ENCODE peak calls at places on chromosomes 12 and 14, in eight cellular contexts. F is aorta, Z is lower lobe of right lung, X is left ventricle myocardium inferior, D is GM12878, O is DND-41, A is substantia nigra, H is heart right ventricle. G is an unnamed sample.

GRCh38 chr12:62957233-62957953 is 22.4 kb upstream of the PPM1H start:
- DNase-seq in F (no peak), Z (no peak), X (no peak), D (no peak), O (no peak), A (no peak), H (no peak), G (no peak)

GRCh38 chr14:99924379-99924778 is 131.2 kb downstream of the EML1 start:
- DNase-seq in F (no peak), Z (no peak), X (no peak), D (no peak), O (no peak), A (no peak), H (no peak), G (no peak)

GRCh38 chr14:63922696-63923421 is 70.1 kb downstream of the SYNE2 start:
- DNase-seq in F (no peak), Z (peak), X (no peak), D (no peak), O (no peak), A (no peak), H (no peak), G (no peak)

GRCh38 chr12:132178801-132179401 is 34.6 kb downstream of the NOC4L start:
- DNase-seq in F (peak), Z (no peak), X (no peak), D (no peak), O (no peak), A (no peak), H (peak), G (peak)

GRCh38 chr12:78442454-78442801 is 422.1 kb upstream of the SYT1 start:
- DNase-seq in F (no peak), Z (no peak), X (no peak), D (no peak), O (no peak), A (no peak), H (no peak), G (no peak)

GRCh38 chr14:90544971-90545370 is 148.1 kb downstream of the CALM1 start:
- DNase-seq in F (peak), Z (peak), X (no peak), D (no peak), O (no peak), A (no peak), H (no peak), G (no peak)

GRCh38 chr12:121050725-121051124 is 11.7 kb upstream of the OASL start:
- DNase-seq in F (no peak), Z (no peak), X (no peak), D (no peak), O (no peak), A (no peak), H (no peak), G (no peak)

GRCh38 chr12:57793920-57794319 is 11.3 kb downstream of the TSFM start:
- DNase-seq in F (no peak), Z (no peak), X (no peak), D (no peak), O (no peak), A (no peak), H (no peak), G (no peak)

GRCh38 chr12:93043877-93044209 is 114.7 kb upstream of the EEA1 start:
- DNase-seq in F (no peak), Z (no peak), X (no peak), D (no peak), O (no peak), A (no peak), H (no peak), G (no peak)

GRCh38 chr14:21436567-21437062 is 19.3 kb downstream of the CHD8 start:
- DNase-seq in F (no peak), Z (no peak), X (no peak), D (no peak), O (no peak), A (no peak), H (no peak), G (no peak)

GRCh38 chr12:103561174-103561573 is 25.9 kb upstream of the STAB2 start:
- DNase-seq in F (no peak), Z (no peak), X (no peak), D (no peak), O (no peak), A (no peak), H (no peak), G (no peak)

GRCh38 chr12:66859751-66860440 is 181.0 kb upstream of the GRIP1 start:
- DNase-seq in F (no peak), Z (no peak), X (no peak), D (no peak), O (no peak), A (no peak), H (no peak), G (no peak)

GRCh38 chr12:131137836-131138637 is 184.3 kb downstream of the ADGRD1 start:
- DNase-seq in F (no peak), Z (no peak), X (no peak), D (no peak), O (no peak), A (no peak), H (no peak), G (no peak)

GRCh38 chr14:102803139-102803538 is 25.9 kb downstream of the TRAF3 start:
- DNase-seq in F (no peak), Z (no peak), X (no peak), D (no peak), O (no peak), A (no peak), H (no peak), G (no peak)

GRCh38 chr14:102806447-102806846 is 29.2 kb downstream of the TRAF3 start:
- DNase-seq in F (no peak), Z (no peak), X (no peak), D (no peak), O (no peak), A (no peak), H (no peak), G (no peak)

GRCh38 chr14:102804858-102805257 is 27.6 kb downstream of the TRAF3 start:
- DNase-seq in F (no peak), Z (no peak), X (no peak), D (no peak), O (no peak), A (no peak), H (no peak), G (no peak)

GRCh38 chr14:102805941-102806340 is 28.7 kb downstream of the TRAF3 start:
- DNase-seq in F (no peak), Z (no peak), X (no peak), D (no peak), O (no peak), A (no peak), H (no peak), G (no peak)

GRCh38 chr14:102805454-102805891 is 28.2 kb downstream of the TRAF3 start:
- DNase-seq in F (no peak), Z (no peak), X (no peak), D (no peak), O (no peak), A (no peak), H (no peak), G (no peak)
- H3K27ac ChIP-seq in F (no peak), Z (no peak), X (no peak), D (peak), O (no peak), A (no peak), H (no peak), G (peak)

GRCh38 chr12:108173892-108174291 is 44.8 kb downstream of the WSCD2 start:
- DNase-seq in F (no peak), Z (no peak), X (no peak), D (no peak), O (no peak), A (no peak), H (no peak), G (no peak)

GRCh38 chr12:108176292-108176691 is 47.2 kb downstream of the WSCD2 start:
- DNase-seq in F (no peak), Z (no peak), X (no peak), D (no peak), O (no peak), A (no peak), H (no peak), G (no peak)

GRCh38 chr12:108177131-108177530 is 48.0 kb downstream of the WSCD2 start:
- DNase-seq in F (no peak), Z (no peak), X (no peak), D (no peak), O (no peak), A (no peak), H (no peak), G (no peak)

GRCh38 chr12:108174641-108175040 is 45.6 kb downstream of the WSCD2 start:
- DNase-seq in F (no peak), Z (no peak), X (no peak), D (no peak), O (no peak), A (no peak), H (no peak), G (no peak)

DNA sequence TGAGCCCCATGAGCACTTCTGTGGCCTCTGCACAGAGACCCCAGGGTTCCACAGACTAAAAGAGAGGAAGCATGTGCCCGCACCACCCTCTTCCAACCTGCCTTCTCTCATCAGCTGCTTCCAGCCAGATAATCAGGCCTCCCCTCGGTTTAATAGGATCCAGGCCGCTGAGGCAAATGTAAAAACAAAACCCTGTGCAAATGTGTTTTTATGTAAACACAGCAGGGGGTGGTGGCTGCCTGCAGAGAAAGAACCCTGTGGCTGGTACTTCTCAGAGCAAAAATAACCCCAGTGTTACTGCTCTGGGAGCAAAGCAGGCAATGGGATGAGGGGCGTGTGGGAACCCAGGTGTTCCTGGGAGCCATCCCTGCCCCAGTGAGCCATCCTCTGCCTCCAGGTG is 46.2 kb downstream of the WSCD2 start:
- DNase-seq in F (no peak), Z (no peak), X (no peak), D (no peak), O (no peak), A (no peak), H (no peak), G (no peak)
- H3K27ac ChIP-seq in F (no peak), Z (no peak), X (no peak), D (no peak), O (no peak), A (no peak), H (no peak), G (no peak)

DNA sequence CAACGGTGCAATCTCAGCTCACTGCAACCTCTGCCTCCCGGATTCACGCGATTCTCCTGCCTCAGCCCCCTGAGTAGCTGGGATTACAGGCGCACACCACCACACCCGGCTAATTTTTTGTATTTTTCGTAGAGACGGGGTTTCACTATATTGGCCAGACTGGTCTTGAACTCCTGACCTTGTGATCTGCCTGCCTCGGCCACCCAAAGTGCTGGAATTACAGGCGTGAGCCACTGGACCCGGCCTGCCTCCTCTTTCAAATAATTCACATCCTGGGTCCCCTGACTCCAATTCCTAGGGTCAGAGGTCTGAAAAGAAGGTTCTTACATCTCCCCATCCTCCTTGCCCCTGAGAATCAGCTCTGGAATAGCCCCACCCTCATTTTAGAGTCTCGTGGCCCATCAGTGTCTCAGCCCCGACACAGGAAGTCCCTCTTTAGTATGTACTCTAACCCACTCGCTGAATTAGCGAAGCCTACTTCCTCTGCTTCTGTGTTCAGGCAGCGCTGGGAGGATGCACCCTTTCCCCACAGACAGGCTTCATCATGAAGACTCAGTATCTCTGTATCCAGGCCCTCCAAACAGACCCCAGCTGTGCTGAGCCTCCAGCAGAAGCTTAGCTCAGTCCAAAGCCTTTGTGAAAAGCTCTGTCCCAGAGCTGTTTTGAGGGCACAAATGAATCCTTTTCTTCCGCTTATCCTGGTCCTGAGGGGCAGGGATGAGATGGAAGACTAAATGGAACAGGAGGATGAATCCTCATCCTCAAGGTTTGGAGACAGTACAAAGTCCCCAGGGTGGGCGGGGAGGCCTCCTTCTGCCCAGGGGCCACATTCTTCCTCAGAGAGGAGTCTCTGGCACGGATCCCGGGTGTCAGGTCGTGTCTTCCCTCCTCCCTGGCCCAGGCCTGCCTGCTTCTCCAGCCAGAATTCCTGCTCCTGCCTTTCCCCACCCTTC is 3.5 kb downstream of the LPAR5 start:
- DNase-seq in F (peak), Z (no peak), X (no peak), D (peak), O (peak), A (no peak), H (no peak), G (peak)
- H3K27ac ChIP-seq in F (no peak), Z (peak), X (peak), D (peak), O (peak), A (peak), H (peak), G (peak)

GRCh38 chr12:54603173-54603814 is 14.8 kb upstream of the PPP1R1A start:
- DNase-seq in F (peak), Z (peak), X (peak), D (peak), O (peak), A (peak), H (no peak), G (peak)
- H3K27ac ChIP-seq in F (no peak), Z (no peak), X (no peak), D (no peak), O (no peak), A (no peak), H (no peak), G (no peak)

GRCh38 chr12:11863988-11864387 is 206.8 kb upstream of the BCL2L14 start:
- DNase-seq in F (no peak), Z (no peak), X (no peak), D (no peak), O (no peak), A (no peak), H (no peak), G (no peak)

GRCh38 chr12:11862794-11863193 is 207.9 kb upstream of the BCL2L14 start:
- DNase-seq in F (no peak), Z (no peak), X (no peak), D (no peak), O (no peak), A (no peak), H (no peak), G (no peak)

GRCh38 chr12:11861864-11862600 is 208.7 kb upstream of the BCL2L14 start:
- DNase-seq in F (no peak), Z (no peak), X (no peak), D (no peak), O (no peak), A (no peak), H (no peak), G (no peak)

GRCh38 chr12:11861155-11861863 is 209.4 kb upstream of the BCL2L14 start:
- DNase-seq in F (no peak), Z (no peak), X (no peak), D (no peak), O (no peak), A (no peak), H (no peak), G (no peak)

DNA sequence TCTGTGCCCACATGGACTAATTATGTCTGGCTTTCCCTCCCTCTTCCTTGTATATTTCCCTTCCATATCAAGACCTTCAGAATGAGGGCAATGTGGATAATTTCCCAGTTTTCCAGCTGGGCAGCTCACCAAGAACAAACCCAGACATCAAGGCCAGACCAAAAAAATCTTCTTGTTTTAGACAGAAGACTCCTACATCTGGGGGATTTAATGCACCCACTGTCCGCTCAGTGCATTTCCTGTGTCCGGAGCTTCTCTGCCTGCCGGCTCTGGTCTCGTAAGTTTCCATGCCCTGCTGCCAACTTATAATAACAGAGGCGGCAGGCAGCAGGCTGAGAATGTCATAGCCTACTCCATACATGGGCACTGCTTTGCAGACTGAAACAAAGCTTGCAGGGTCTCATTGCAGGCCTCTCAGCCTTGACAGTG is 207.2 kb upstream of the BCL2L14 start:
- DNase-seq in F (peak), Z (no peak), X (peak), D (no peak), O (no peak), A (no peak), H (peak), G (no peak)
- H3K27ac ChIP-seq in F (peak), Z (peak), X (peak), D (no peak), O (peak), A (peak), H (peak), G (no peak)

DNA sequence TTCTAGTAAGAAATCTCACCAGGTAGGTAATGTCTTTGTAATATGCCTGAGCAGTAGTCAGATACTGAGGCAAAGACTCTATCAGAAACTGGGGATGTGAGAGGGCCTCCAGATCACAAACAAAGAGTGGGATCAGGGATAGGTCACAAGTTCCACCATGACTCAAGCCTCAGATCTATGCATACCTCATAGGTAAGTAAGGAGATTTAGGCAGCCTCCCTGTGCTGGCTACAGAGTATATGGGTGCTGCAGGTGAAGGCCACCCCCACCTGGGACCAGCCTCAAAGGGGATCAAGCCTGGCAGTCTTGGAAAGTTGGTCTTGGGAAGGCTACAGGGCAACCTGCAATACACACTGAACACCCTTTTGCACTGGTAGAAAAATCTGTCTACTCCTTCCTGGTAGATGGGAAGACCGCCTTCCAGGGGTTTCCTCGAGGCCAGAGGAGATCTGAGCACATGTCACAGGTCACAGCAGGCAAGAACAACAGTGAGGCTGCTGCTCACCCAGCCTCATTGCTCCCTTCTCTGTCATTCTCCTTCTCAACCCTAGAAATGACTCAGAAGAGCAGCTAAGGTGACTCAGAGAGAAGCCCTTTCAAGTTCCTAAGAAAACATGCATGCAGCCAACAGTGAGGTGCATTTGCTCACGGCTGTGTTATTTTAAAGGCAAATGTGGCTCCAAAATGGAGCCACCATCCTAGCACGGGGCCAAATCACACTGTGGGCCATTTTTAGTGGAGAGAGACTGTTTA is 143.4 kb upstream of the CDKN3 start:
- DNase-seq in F (peak), Z (no peak), X (no peak), D (no peak), O (no peak), A (no peak), H (no peak), G (no peak)
- H3K27ac ChIP-seq in F (no peak), Z (no peak), X (no peak), D (no peak), O (no peak), A (no peak), H (no peak), G (no peak)

GRCh38 chr12:47829584-47829983 is 9.9 kb upstream of the HDAC7 start:
- DNase-seq in F (peak), Z (no peak), X (no peak), D (no peak), O (no peak), A (no peak), H (no peak), G (no peak)
- H3K27ac ChIP-seq in F (peak), Z (peak), X (peak), D (no peak), O (no peak), A (no peak), H (peak), G (no peak)

DNA sequence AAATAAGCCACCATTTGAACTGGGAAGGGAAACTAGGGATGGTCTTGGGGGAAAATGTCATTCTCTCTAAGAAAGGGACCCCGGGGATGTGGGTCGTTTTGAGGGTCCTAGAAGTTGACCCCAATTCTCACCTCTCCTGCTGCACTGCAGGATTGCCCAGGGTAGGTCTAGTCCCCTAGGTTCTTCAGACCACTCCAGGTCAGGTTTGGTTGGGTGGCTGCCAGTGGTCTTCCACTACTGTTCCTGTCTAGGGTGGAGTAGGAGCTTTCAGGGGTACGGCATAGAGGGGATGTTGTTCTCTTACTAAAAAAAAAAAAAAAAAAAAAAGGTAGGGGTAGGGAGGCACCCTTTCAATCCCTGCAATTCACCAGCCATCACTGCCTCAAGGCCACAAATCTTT is 7.3 kb downstream of the HOXC8 start:
- DNase-seq in F (peak), Z (no peak), X (no peak), D (no peak), O (no peak), A (no peak), H (no peak), G (no peak)
- H3K27ac ChIP-seq in F (no peak), Z (no peak), X (no peak), D (no peak), O (no peak), A (no peak), H (no peak), G (no peak)

DNA sequence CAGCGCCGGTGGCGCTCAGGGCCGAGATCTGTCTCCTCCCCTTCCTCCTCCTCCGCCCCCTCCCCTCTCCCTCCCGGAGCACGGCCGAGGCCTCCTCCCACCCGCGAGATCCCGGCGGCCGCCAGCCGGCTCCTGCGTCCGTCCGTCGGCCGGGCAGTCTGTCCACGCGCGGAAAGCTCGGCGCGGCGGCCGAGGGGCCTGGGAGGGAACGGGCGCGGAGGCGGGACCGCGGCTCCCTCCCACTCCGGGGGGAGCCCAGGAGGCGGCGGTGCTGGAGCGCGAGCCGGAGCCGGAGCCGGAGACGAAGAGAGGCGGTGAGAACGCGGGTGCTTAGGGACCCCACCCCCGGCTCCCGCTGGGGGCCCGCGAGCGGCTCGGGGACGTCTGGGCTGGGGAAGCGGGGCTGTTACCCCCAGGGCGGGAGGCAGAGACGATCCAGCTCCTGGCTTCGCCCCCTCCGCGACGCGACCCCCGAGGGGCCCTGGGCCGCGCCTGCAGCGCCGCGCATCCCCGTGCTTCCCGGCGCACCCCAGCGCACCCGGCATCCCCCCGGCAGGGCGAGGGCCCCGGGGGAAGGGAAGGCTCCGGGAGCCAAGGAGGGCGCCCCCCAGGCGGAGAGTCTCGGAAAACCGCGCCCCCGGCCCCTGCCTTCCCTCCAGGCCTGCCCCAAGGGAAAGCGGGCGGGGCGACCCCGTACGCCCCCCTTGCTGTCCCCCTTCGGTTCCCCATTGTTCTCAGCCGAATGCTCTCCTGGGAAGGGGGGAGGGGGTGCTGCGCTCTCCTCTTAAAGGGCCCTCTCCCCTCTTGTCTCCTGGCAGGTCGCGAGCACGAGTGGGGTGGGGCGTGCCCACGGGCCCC is at the start of gene DTX1:
- DNase-seq in F (no peak), Z (no peak), X (peak), D (no peak), O (peak), A (no peak), H (peak), G (peak)
- H3K27ac ChIP-seq in F (no peak), Z (no peak), X (peak), D (no peak), O (peak), A (no peak), H (peak), G (peak)